ENCODE peak calls at places on chromosome 17, in four cellular contexts. L is effector CD4-positive, alpha-beta T cell; D is posterior cingulate gyrus; I is substantia nigra. O is an unnamed sample.

GRCh38 chr17:35314415-35315216 is 58.8 kb downstream of the SLFN11 start:
- DNase-seq in L (no peak), D (no peak), I (no peak), O (no peak)

GRCh38 chr17:40122944-40123810 is 1.4 kb downstream of the MSL1 start:
- DNase-seq in D (no peak), I (peak; percentile 14), L (peak; percentile 39), O (peak; percentile 31)

GRCh38 chr17:58303981-58304734 is 23.4 kb upstream of the MPO start:
- DNase-seq in L (peak; percentile 46), I (no peak), D (peak; percentile 86), O (peak; percentile 35)

GRCh38 chr17:50134206-50135110 is 4.5 kb upstream of the SAMD14 start:
- DNase-seq in I (no peak), D (no peak), L (no peak), O (no peak)

GRCh38 chr17:51347851-51348584 is 87.7 kb downstream of the UTP18 start:
- DNase-seq in L (no peak), D (no peak), I (no peak), O (no peak)

GRCh38 chr17:17467720-17468119 is 9.1 kb upstream of the MED9 start:
- DNase-seq in I (no peak), D (no peak), L (no peak), O (no peak)

GRCh38 chr17:42518046-42518754 is 17.8 kb upstream of the NAGLU start:
- DNase-seq in L (no peak), I (peak; percentile 20), D (peak; percentile 77), O (no peak)

GRCh38 chr17:73658821-73659220 is 14.6 kb upstream of the SDK2 start:
- DNase-seq in D (no peak), L (no peak), I (no peak), O (no peak)

GRCh38 chr17:33522623-33523022 is 229.5 kb upstream of the ASIC2 start:
- DNase-seq in D (no peak), L (no peak), I (no peak), O (no peak)

GRCh38 chr17:6231886-6232767 is 161.9 kb downstream of the WSCD1 start:
- DNase-seq in D (no peak), L (no peak), I (no peak), O (no peak)

GRCh38 chr17:2695243-2695960 is 16.2 kb downstream of the CLUH start:
- DNase-seq in L (no peak), D (peak; percentile 72), I (no peak), O (no peak)

GRCh38 chr17:83084621-83085056 is 5.2 kb downstream of the METRNL start:
- DNase-seq in I (no peak), D (no peak), L (no peak), O (no peak)

GRCh38 chr17:16994626-16995025 is 22.7 kb upstream of the TNFRSF13B start:
- DNase-seq in I (no peak), L (no peak), D (no peak), O (no peak)

GRCh38 chr17:79609175-79609589 is 1.7 kb downstream of the RBFOX3 start:
- DNase-seq in D (no peak), L (no peak), I (no peak), O (no peak)

GRCh38 chr17:58823051-58823525 is 67.4 kb downstream of the PPM1E start:
- DNase-seq in I (no peak), D (no peak), L (no peak), O (no peak)

GRCh38 chr17:83180264-83180995 is 101.0 kb downstream of the METRNL start:
- DNase-seq in I (no peak), L (no peak), D (no peak), O (no peak)

GRCh38 chr17:61334673-61335072 is 65.0 kb upstream of the TBX2 start:
- DNase-seq in I (no peak), D (no peak), L (no peak), O (no peak)

GRCh38 chr17:83125515-83126274 is 46.3 kb downstream of the METRNL start:
- DNase-seq in L (no peak), I (no peak), D (peak; percentile 72), O (no peak)

GRCh38 chr17:42514867-42515266 is 21.2 kb upstream of the NAGLU start:
- DNase-seq in D (peak; percentile 5), I (no peak), L (no peak), O (no peak)

GRCh38 chr17:5282639-5283217 is 644 bp downstream of the RABEP1 start:
- DNase-seq in L (no peak), I (no peak), D (peak; percentile 86), O (no peak)

GRCh38 chr17:47785538-47786123 is 36.0 kb downstream of the OSBPL7 start:
- DNase-seq in D (no peak), L (no peak), I (no peak), O (no peak)

GRCh38 chr17:59893617-59894100 is 738 bp downstream of the RPS6KB1 start:
- DNase-seq in I (no peak), D (no peak), L (no peak), O (no peak)

GRCh38 chr17:57666198-57666870 is 78.8 kb downstream of the CCDC182 start:
- DNase-seq in D (no peak), L (no peak), I (no peak), O (no peak)

GRCh38 chr17:40021471-40021961 is 6.3 kb downstream of the CSF3 start:
- DNase-seq in I (no peak), D (no peak), L (no peak), O (no peak)

GRCh38 chr17:78727057-78727456 is 55.0 kb downstream of the CYTH1 start:
- DNase-seq in D (no peak), L (no peak), I (no peak), O (no peak)

GRCh38 chr17:19415311-19415710 is 4.3 kb downstream of the RNF112 start:
- DNase-seq in D (no peak), I (no peak), L (no peak), O (no peak)

GRCh38 chr17:71959129-71959528 is 161.7 kb upstream of the SOX9 start:
- DNase-seq in D (no peak), I (no peak), L (no peak), O (no peak)

GRCh38 chr17:7929158-7930029 is at the start of gene KCNAB3:
- DNase-seq in I (no peak), L (peak; percentile 46), D (peak; percentile 98), O (peak; percentile 51)

GRCh38 chr17:27413792-27414191 is 42.5 kb upstream of the KSR1 start:
- DNase-seq in I (no peak), D (no peak), L (no peak), O (no peak)

GRCh38 chr17:64780096-64781012 is 118.2 kb upstream of the SMURF2 start:
- DNase-seq in D (peak; percentile 80), I (no peak), L (peak; percentile 72), O (peak; percentile 78)

GRCh38 chr17:21079196-21079595 is 36.4 kb upstream of the USP22 start:
- DNase-seq in I (no peak), L (no peak), D (no peak), O (no peak)